ENCODE peak calls at places on chromosomes 12 and 14, in six cellular contexts. One of them, this sample, is unnamed.

GRCh38 chr12:124741211-124741610 is 122.5 kb downstream of the SCARB1 start:
- DNase-seq in heart left ventricle: no peak
- DNase-seq in H9: no peak
- DNase-seq in RWPE1: no peak
- DNase-seq in glutamatergic neuron: no peak
- DNase-seq in GM12865: no peak
- DNase-seq in this sample: no peak

GRCh38 chr14:30002859-30003258 is 75.2 kb upstream of the PRKD1 start:
- DNase-seq in heart left ventricle: no peak
- DNase-seq in H9: no peak
- DNase-seq in RWPE1: no peak
- DNase-seq in glutamatergic neuron: no peak
- DNase-seq in GM12865: no peak
- DNase-seq in this sample: no peak

GRCh38 chr12:1939745-1940607 is 21.5 kb upstream of the CACNA2D4 start:
- DNase-seq in heart left ventricle: peak; percentile 81
- DNase-seq in H9: peak; percentile 81
- DNase-seq in RWPE1: peak; percentile 64
- DNase-seq in glutamatergic neuron: peak; percentile 90
- DNase-seq in GM12865: peak; percentile 88
- DNase-seq in this sample: peak; percentile 85

GRCh38 chr12:100987552-100988277 is 193.1 kb downstream of the ANO4 start:
- DNase-seq in heart left ventricle: no peak
- DNase-seq in H9: peak; percentile 77
- DNase-seq in RWPE1: peak; percentile 14
- DNase-seq in glutamatergic neuron: peak; percentile 57
- DNase-seq in GM12865: peak; percentile 91
- DNase-seq in this sample: peak; percentile 10

GRCh38 chr14:80164991-80165390 is 46.3 kb downstream of the DIO2 start:
- DNase-seq in heart left ventricle: no peak
- DNase-seq in H9: no peak
- DNase-seq in RWPE1: no peak
- DNase-seq in glutamatergic neuron: no peak
- DNase-seq in GM12865: no peak
- DNase-seq in this sample: no peak

GRCh38 chr12:80321653-80322052 is 122.4 kb upstream of the PTPRQ start:
- DNase-seq in heart left ventricle: no peak
- DNase-seq in H9: no peak
- DNase-seq in RWPE1: peak; percentile 17
- DNase-seq in glutamatergic neuron: no peak
- DNase-seq in GM12865: no peak
- DNase-seq in this sample: no peak

GRCh38 chr14:24436355-24437019 is 6.1 kb downstream of the SDR39U1 start:
- DNase-seq in heart left ventricle: peak; percentile 54
- DNase-seq in H9: no peak
- DNase-seq in RWPE1: peak; percentile 73
- DNase-seq in glutamatergic neuron: peak; percentile 39
- DNase-seq in GM12865: peak; percentile 71
- DNase-seq in this sample: peak; percentile 45

GRCh38 chr12:128992550-128992949 is 139.3 kb downstream of the GLT1D1 start:
- DNase-seq in heart left ventricle: no peak
- DNase-seq in H9: no peak
- DNase-seq in RWPE1: no peak
- DNase-seq in glutamatergic neuron: no peak
- DNase-seq in GM12865: no peak
- DNase-seq in this sample: no peak

GRCh38 chr14:78835052-78835451 is 664.9 kb downstream of the NRXN3 start:
- DNase-seq in heart left ventricle: peak; percentile 5
- DNase-seq in H9: no peak
- DNase-seq in RWPE1: no peak
- DNase-seq in glutamatergic neuron: peak; percentile 72
- DNase-seq in GM12865: no peak
- DNase-seq in this sample: no peak

GRCh38 chr14:20455355-20456300 is 602 bp downstream of the APEX1 start:
- DNase-seq in heart left ventricle: no peak
- DNase-seq in H9: no peak
- DNase-seq in RWPE1: peak; percentile 76
- DNase-seq in glutamatergic neuron: no peak
- DNase-seq in GM12865: peak; percentile 89
- DNase-seq in this sample: no peak

GRCh38 chr12:69026341-69026740 is 93.4 kb upstream of the CPM start:
- DNase-seq in heart left ventricle: no peak
- DNase-seq in H9: no peak
- DNase-seq in RWPE1: no peak
- DNase-seq in glutamatergic neuron: no peak
- DNase-seq in GM12865: no peak
- DNase-seq in this sample: no peak

GRCh38 chr12:8564656-8565055 is 24.0 kb upstream of the CLEC4E start:
- DNase-seq in heart left ventricle: no peak
- DNase-seq in H9: peak; percentile 51
- DNase-seq in RWPE1: no peak
- DNase-seq in glutamatergic neuron: no peak
- DNase-seq in GM12865: no peak
- DNase-seq in this sample: peak; percentile 7

GRCh38 chr14:45715946-45716345 is 462.9 kb upstream of the MIS18BP1 start:
- DNase-seq in heart left ventricle: no peak
- DNase-seq in H9: no peak
- DNase-seq in RWPE1: no peak
- DNase-seq in glutamatergic neuron: no peak
- DNase-seq in GM12865: no peak
- DNase-seq in this sample: no peak

GRCh38 chr12:6792522-6793201 is 3.3 kb downstream of the CD4 start:
- DNase-seq in heart left ventricle: peak; percentile 42
- DNase-seq in H9: no peak
- DNase-seq in RWPE1: no peak
- DNase-seq in glutamatergic neuron: no peak
- DNase-seq in GM12865: peak; percentile 43
- DNase-seq in this sample: no peak

GRCh38 chr14:53780156-53780555 is 176.5 kb downstream of the BMP4 start:
- DNase-seq in heart left ventricle: no peak
- DNase-seq in H9: no peak
- DNase-seq in RWPE1: no peak
- DNase-seq in glutamatergic neuron: no peak
- DNase-seq in GM12865: no peak
- DNase-seq in this sample: no peak

GRCh38 chr14:53779301-53779700 is 177.3 kb downstream of the BMP4 start:
- DNase-seq in heart left ventricle: no peak
- DNase-seq in H9: no peak
- DNase-seq in RWPE1: no peak
- DNase-seq in glutamatergic neuron: no peak
- DNase-seq in GM12865: no peak
- DNase-seq in this sample: no peak

GRCh38 chr14:53783256-53783655 is 173.4 kb downstream of the BMP4 start:
- DNase-seq in heart left ventricle: no peak
- DNase-seq in H9: no peak
- DNase-seq in RWPE1: no peak
- DNase-seq in glutamatergic neuron: no peak
- DNase-seq in GM12865: no peak
- DNase-seq in this sample: no peak

GRCh38 chr14:53772936-53773335 is 183.7 kb downstream of the BMP4 start:
- DNase-seq in heart left ventricle: no peak
- DNase-seq in H9: no peak
- DNase-seq in RWPE1: no peak
- DNase-seq in glutamatergic neuron: no peak
- DNase-seq in GM12865: no peak
- DNase-seq in this sample: no peak

GRCh38 chr14:53778263-53778662 is 178.4 kb downstream of the BMP4 start:
- DNase-seq in heart left ventricle: no peak
- DNase-seq in H9: no peak
- DNase-seq in RWPE1: no peak
- DNase-seq in glutamatergic neuron: no peak
- DNase-seq in GM12865: peak; percentile 9
- DNase-seq in this sample: no peak
- TF ChIP-seq CTCF in heart left ventricle: no peak
- TF ChIP-seq CTCF in H9: no peak
- TF ChIP-seq CTCF in RWPE1: no peak
- TF ChIP-seq CTCF in glutamatergic neuron: no peak
- TF ChIP-seq CTCF in GM12865: no peak
- TF ChIP-seq CTCF in this sample: no peak

GRCh38 chr12:62021808-62022207 is 238.4 kb upstream of the USP15 start:
- DNase-seq in heart left ventricle: no peak
- DNase-seq in H9: peak; percentile 73
- DNase-seq in RWPE1: no peak
- DNase-seq in glutamatergic neuron: no peak
- DNase-seq in GM12865: no peak
- DNase-seq in this sample: no peak
- TF ChIP-seq CTCF in heart left ventricle: no peak
- TF ChIP-seq CTCF in H9: peak; percentile 51
- TF ChIP-seq CTCF in RWPE1: no peak
- TF ChIP-seq CTCF in glutamatergic neuron: no peak
- TF ChIP-seq CTCF in GM12865: no peak
- TF ChIP-seq CTCF in this sample: no peak

GRCh38 chr12:24025153-24025798 is 75.8 kb upstream of the SOX5 start:
- DNase-seq in heart left ventricle: no peak
- DNase-seq in H9: no peak
- DNase-seq in RWPE1: no peak
- DNase-seq in glutamatergic neuron: no peak
- DNase-seq in GM12865: no peak
- DNase-seq in this sample: no peak
- TF ChIP-seq CTCF in heart left ventricle: peak; percentile 20
- TF ChIP-seq CTCF in H9: peak; percentile 87
- TF ChIP-seq CTCF in RWPE1: no peak
- TF ChIP-seq CTCF in glutamatergic neuron: peak; percentile 66
- TF ChIP-seq CTCF in GM12865: peak; percentile 34
- TF ChIP-seq CTCF in this sample: peak; percentile 58

GRCh38 chr12:94141004-94141764 is 7.2 kb upstream of the PLXNC1 start:
- DNase-seq in heart left ventricle: no peak
- DNase-seq in H9: no peak
- DNase-seq in RWPE1: no peak
- DNase-seq in glutamatergic neuron: no peak
- DNase-seq in GM12865: no peak
- DNase-seq in this sample: no peak

GRCh38 chr12:94140556-94140955 is 7.8 kb upstream of the PLXNC1 start:
- DNase-seq in heart left ventricle: no peak
- DNase-seq in H9: peak; percentile 85
- DNase-seq in RWPE1: no peak
- DNase-seq in glutamatergic neuron: peak; percentile 36
- DNase-seq in GM12865: peak; percentile 67
- DNase-seq in this sample: peak; percentile 47

GRCh38 chr12:94139816-94140215 is 8.6 kb upstream of the PLXNC1 start:
- DNase-seq in heart left ventricle: no peak
- DNase-seq in H9: peak; percentile 43
- DNase-seq in RWPE1: no peak
- DNase-seq in glutamatergic neuron: no peak
- DNase-seq in GM12865: no peak
- DNase-seq in this sample: no peak

GRCh38 chr12:94143444-94143843 is 4.9 kb upstream of the PLXNC1 start:
- DNase-seq in heart left ventricle: no peak
- DNase-seq in H9: no peak
- DNase-seq in RWPE1: no peak
- DNase-seq in glutamatergic neuron: no peak
- DNase-seq in GM12865: no peak
- DNase-seq in this sample: no peak

DNA sequence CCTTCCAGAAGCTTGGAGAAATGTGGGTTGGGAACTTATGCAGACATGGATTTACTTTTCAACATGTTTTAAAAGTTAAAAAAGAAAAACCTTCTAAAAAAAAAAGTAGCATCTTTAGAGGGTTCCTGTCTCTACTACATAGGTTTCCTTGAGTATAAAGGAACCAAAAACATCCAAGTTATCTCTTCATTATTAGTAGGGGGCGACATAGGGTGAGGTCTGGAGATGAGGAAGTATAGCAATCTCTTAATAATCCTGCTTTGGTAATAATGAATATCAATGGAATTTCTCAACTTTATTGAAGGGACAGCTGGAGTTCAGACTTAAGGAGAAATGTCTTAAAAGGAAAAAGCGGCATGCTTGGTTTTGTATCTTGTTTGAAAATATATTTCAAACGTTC is 6.5 kb upstream of the PLXNC1 start:
- DNase-seq in heart left ventricle: no peak
- DNase-seq in H9: no peak
- DNase-seq in RWPE1: no peak
- DNase-seq in glutamatergic neuron: no peak
- DNase-seq in GM12865: no peak
- DNase-seq in this sample: no peak
- TF ChIP-seq CTCF in heart left ventricle: no peak
- TF ChIP-seq CTCF in H9: peak; percentile 21
- TF ChIP-seq CTCF in RWPE1: no peak
- TF ChIP-seq CTCF in glutamatergic neuron: no peak
- TF ChIP-seq CTCF in GM12865: no peak
- TF ChIP-seq CTCF in this sample: no peak

GRCh38 chr12:88946377-88946997 is 366.2 kb upstream of the KITLG start:
- DNase-seq in heart left ventricle: peak; percentile 44
- DNase-seq in H9: no peak
- DNase-seq in RWPE1: no peak
- DNase-seq in glutamatergic neuron: no peak
- DNase-seq in GM12865: peak; percentile 48
- DNase-seq in this sample: no peak
- TF ChIP-seq CTCF in heart left ventricle: peak; percentile 27
- TF ChIP-seq CTCF in H9: no peak
- TF ChIP-seq CTCF in RWPE1: no peak
- TF ChIP-seq CTCF in glutamatergic neuron: no peak
- TF ChIP-seq CTCF in GM12865: peak; percentile 3
- TF ChIP-seq CTCF in this sample: no peak

DNA sequence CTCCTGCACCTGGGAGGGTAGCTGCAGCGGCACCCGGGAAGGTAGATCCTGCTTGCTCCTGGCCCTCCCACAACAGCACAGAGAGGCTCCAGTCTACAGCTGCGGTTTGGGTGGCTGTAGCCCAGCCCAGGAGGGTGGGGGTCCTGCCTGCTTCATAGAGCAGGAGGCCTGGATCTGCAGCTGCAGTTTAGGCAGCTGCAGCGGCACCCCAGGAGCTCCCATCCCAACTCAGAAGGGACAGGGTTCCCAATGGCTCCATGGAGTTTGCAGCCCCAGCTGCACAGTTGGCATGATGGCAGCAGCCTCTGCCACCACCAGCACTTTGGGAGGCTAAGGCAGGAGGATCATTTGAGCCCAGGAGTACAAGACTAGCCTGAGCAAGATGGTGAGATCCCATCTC is 38.5 kb downstream of the TIMELESS start:
- DNase-seq in heart left ventricle: no peak
- DNase-seq in H9: no peak
- DNase-seq in RWPE1: no peak
- DNase-seq in glutamatergic neuron: no peak
- DNase-seq in GM12865: no peak
- DNase-seq in this sample: no peak
- TF ChIP-seq CTCF in heart left ventricle: no peak
- TF ChIP-seq CTCF in H9: no peak
- TF ChIP-seq CTCF in RWPE1: no peak
- TF ChIP-seq CTCF in glutamatergic neuron: no peak
- TF ChIP-seq CTCF in GM12865: no peak
- TF ChIP-seq CTCF in this sample: no peak

GRCh38 chr12:58833844-58834243 is 86.5 kb downstream of the LRIG3 start:
- DNase-seq in heart left ventricle: no peak
- DNase-seq in H9: no peak
- DNase-seq in RWPE1: no peak
- DNase-seq in glutamatergic neuron: no peak
- DNase-seq in GM12865: no peak
- DNase-seq in this sample: no peak
- TF ChIP-seq CTCF in heart left ventricle: no peak
- TF ChIP-seq CTCF in H9: no peak
- TF ChIP-seq CTCF in RWPE1: no peak
- TF ChIP-seq CTCF in glutamatergic neuron: no peak
- TF ChIP-seq CTCF in GM12865: no peak
- TF ChIP-seq CTCF in this sample: no peak